ENCODE peak calls at places on chromosomes 13 and 19, in ten cellular contexts. U is T-helper 1 cell; M is hypothalamus; O is NK-92 treated with Interleukin-12 subunit alpha and Interleukin-12 subunit beta, amount 100 ng/mL, for 24 hours; V is HS-27A; I is KBM-7; W is fibroblast of lung; P is stimulated activated CD4-positive, alpha-beta T cell treated with anti-CD3 and anti-CD28 coated beads, TNF-alpha, amount 100 ng/mL, for 48 hours; S is adrenal gland; J is iris pigment epithelial cell. Q is an unnamed sample.

GRCh38 chr13:27006519-27007161 is 165.0 kb downstream of the USP12 start:
- DNase-seq in S (no peak), V (no peak), J (peak), U (no peak), M (peak), I (no peak), P (no peak), W (peak), O (no peak), Q (no peak)

GRCh38 chr13:51794959-51795358 is 9.0 kb downstream of the DHRS12 start:
- DNase-seq in O (no peak), U (no peak), M (no peak), V (no peak), W (no peak), P (no peak), I (no peak), S (no peak), J (no peak), Q (no peak)

GRCh38 chr19:41997121-41997850 is 3.3 kb upstream of the ATP1A3 start:
- DNase-seq in O (no peak), U (no peak), P (peak), V (no peak), I (peak), S (peak), J (peak), M (peak), W (peak), Q (no peak)

GRCh38 chr13:72489751-72490150 is 237.7 kb downstream of the MZT1 start:
- DNase-seq in V (no peak), O (no peak), P (no peak), J (no peak), M (no peak), U (no peak), I (no peak), W (no peak), S (no peak), Q (no peak)

GRCh38 chr13:79915386-79915785 is 425.5 kb downstream of the SPRY2 start:
- DNase-seq in S (no peak), V (no peak), I (no peak), O (no peak), P (no peak), U (no peak), W (no peak), M (no peak), J (no peak), Q (no peak)

GRCh38 chr13:46386996-46387851 is at the start of gene RUBCNL:
- DNase-seq in W (peak), U (no peak), S (no peak), O (no peak), P (no peak), I (no peak), V (no peak), J (no peak), M (peak), Q (no peak)

GRCh38 chr19:3213159-3213558 is 11.3 kb upstream of the CELF5 start:
- DNase-seq in I (no peak), S (no peak), O (no peak), V (no peak), J (no peak), W (no peak), U (no peak), P (no peak), M (no peak), Q (no peak)

GRCh38 chr13:108269601-108270328 is at the start of gene TNFSF13B:
- DNase-seq in O (peak), J (peak), S (peak), U (peak), M (no peak), P (peak), I (peak), W (peak), V (no peak), Q (no peak)

GRCh38 chr19:13098291-13099072 is 4.2 kb downstream of the LYL1 start:
- DNase-seq in S (no peak), P (no peak), V (no peak), W (peak), M (no peak), I (peak), U (no peak), O (no peak), J (peak), Q (no peak)

Q was measured in tibial nerve.